ENCODE peak calls at places on chromosomes 4 and X, in four cellular contexts. G is HEK293T, C is WTC11, E is HepG2. B is an unnamed sample.

GRCh38 chr4:86741841-86742240 is 107.3 kb downstream of the SLC10A6 start:
- DNase-seq in G (no peak), E (no peak), C (no peak), B (no peak)

GRCh38 chr4:6632125-6632524 is 8.4 kb upstream of the MRFAP1 start:
- DNase-seq in C (no peak), E (no peak), G (no peak), B (no peak)

GRCh38 chr4:123562994-123563745 is 166.6 kb downstream of the SPRY1 start:
- DNase-seq in E (no peak), C (no peak), G (no peak), B (no peak)

GRCh38 chrX:38156838-38157237 is 63.8 kb downstream of the SRPX start:
- DNase-seq in E (no peak), G (no peak), C (no peak), B (no peak)

GRCh38 chr4:155948541-155948940 is 5.1 kb downstream of the CTSO start:
- DNase-seq in G (no peak), C (no peak), E (no peak), B (no peak)

GRCh38 chr4:100908540-100908939 is 390.7 kb upstream of the EMCN start:
- DNase-seq in C (no peak), E (no peak), G (no peak), B (no peak)

GRCh38 chr4:4386296-4386735 is 586 bp upstream of the NSG1 start:
- DNase-seq in E (no peak), C (peak; percentile 30), G (peak; percentile 46), B (no peak)

GRCh38 chr4:87326460-87326859 is 3.8 kb upstream of the HSD17B13 start:
- DNase-seq in G (no peak), E (no peak), C (no peak), B (no peak)

GRCh38 chrX:122188751-122189150 is 995.3 kb upstream of the GRIA3 start:
- DNase-seq in E (no peak), C (no peak), G (no peak), B (no peak)

GRCh38 chr4:79913581-79913980 is 159.4 kb downstream of the ANTXR2 start:
- DNase-seq in E (no peak), C (no peak), G (no peak), B (no peak)

GRCh38 chr4:185142911-185143595 is at the start of gene SLC25A4:
- DNase-seq in C (peak; percentile 88), G (peak; percentile 81), E (peak; percentile 77), B (peak; percentile 96)

GRCh38 chrX:104108955-104109354 is 3.4 kb upstream of the ZCCHC18 start:
- DNase-seq in E (no peak), C (no peak), G (no peak), B (no peak)

GRCh38 chrX:104117753-104118152 is 5.4 kb downstream of the ZCCHC18 start:
- DNase-seq in G (no peak), E (no peak), C (no peak), B (no peak)

GRCh38 chrX:104113237-104113965 is 1.1 kb downstream of the ZCCHC18 start:
- DNase-seq in E (peak; percentile 2), C (peak; percentile 63), G (peak; percentile 77), B (peak; percentile 16)

GRCh38 chrX:104112326-104112951 is at the start of gene ZCCHC18:
- DNase-seq in C (peak; percentile 72), E (peak; percentile 3), G (peak; percentile 84), B (peak; percentile 22)
- TF ChIP-seq ELF4 in C (no peak), E (no peak), G (no peak), B (no peak)

GRCh38 chrX:41875142-41875541 is 48.2 kb downstream of the CASK start:
- DNase-seq in G (no peak), E (no peak), C (no peak), B (no peak)

GRCh38 chrX:41868392-41868977 is 54.9 kb downstream of the CASK start:
- DNase-seq in G (no peak), C (no peak), E (no peak), B (no peak)

GRCh38 chrX:41870719-41871151 is 52.6 kb downstream of the CASK start:
- DNase-seq in G (no peak), C (no peak), E (peak; percentile 63), B (no peak)
- TF ChIP-seq ELF4 in G (no peak), C (no peak), E (no peak), B (no peak)

DNA sequence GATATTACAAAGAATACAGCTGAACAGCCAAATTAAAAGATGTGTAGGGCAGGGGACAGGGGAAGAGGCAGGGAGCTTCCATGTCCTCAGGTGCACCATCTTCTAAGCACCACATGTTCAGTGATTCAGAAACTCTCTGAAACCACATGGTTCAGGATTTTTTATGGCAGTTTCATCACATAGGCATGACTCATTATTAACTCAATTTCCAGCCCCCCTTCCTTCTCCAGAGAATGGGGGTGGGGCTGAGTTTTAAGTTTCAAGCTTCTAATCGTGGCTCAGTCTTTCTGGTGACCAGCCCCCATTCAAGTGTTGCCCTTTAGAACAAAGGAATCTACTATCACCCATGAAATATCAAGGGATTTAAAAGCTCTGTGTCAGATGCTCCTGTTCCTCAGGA is 317.8 kb upstream of the GALNT7 start:
- DNase-seq in E (no peak), C (no peak), G (no peak), B (no peak)
- TF ChIP-seq ELF4 in E (no peak), C (no peak), G (no peak), B (no peak)

DNA sequence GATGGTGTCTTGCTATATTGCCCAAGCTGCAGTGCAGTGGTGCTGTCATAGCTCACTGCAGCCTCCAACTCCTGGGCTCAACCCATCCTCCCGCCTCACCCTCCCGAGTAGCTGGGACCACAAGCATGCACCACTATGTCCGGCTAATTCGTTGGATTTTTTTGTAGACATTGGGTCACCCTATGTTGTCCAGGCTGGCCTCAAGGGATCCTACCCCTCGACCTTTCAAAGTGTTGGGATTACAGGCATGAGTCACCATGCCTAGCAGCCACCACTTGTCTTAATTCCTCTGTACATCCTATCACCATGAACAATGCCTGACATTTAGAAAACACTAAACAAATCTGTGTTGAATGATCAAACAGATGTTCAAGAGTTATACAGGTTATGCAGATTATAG is 76.7 kb downstream of the NLGN4X start:
- DNase-seq in G (no peak), C (no peak), E (no peak), B (no peak)
- TF ChIP-seq ELF4 in G (no peak), C (no peak), E (no peak), B (no peak)

GRCh38 chrX:129790146-129790545 is 10.4 kb downstream of the SASH3 start:
- DNase-seq in E (no peak), G (no peak), C (no peak), B (no peak)

GRCh38 chrX:129791961-129792570 is 12.3 kb downstream of the SASH3 start:
- DNase-seq in E (no peak), G (no peak), C (no peak), B (no peak)

GRCh38 chrX:129792586-129793291 is 13.0 kb downstream of the SASH3 start:
- DNase-seq in C (no peak), E (no peak), G (no peak), B (no peak)

GRCh38 chrX:129791336-129791735 is 11.6 kb downstream of the SASH3 start:
- DNase-seq in C (no peak), E (no peak), G (no peak), B (no peak)

DNA sequence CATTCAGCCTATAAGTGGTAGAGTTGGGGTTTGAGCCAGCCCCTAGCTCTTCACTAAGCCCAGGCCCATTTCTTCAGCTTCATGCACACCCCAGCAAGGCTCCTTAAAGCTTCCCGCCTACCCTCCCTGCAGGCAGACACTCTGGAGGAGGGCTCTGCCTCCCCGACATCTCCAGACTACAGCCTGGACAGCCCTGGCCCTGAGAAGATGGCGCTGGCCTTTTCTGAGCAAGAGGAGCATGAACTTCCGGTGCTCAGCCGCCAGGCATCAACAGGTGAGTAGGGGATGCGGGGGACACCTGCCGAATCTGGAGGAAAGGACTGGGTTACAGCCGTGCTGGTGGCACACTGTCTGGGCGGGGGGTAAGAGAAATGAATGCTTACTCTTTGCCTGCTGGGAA is 11.1 kb downstream of the SASH3 start:
- DNase-seq in C (no peak), G (no peak), E (no peak), B (no peak)
- TF ChIP-seq ELF4 in C (no peak), G (no peak), E (no peak), B (no peak)

GRCh38 chr4:190017357-190018200 is 9.5 kb downstream of the FRG2 start:
- DNase-seq in E (no peak), C (no peak), G (no peak), B (no peak)

GRCh38 chr4:190018201-190018920 is 8.7 kb downstream of the FRG2 start:
- DNase-seq in E (no peak), G (no peak), C (no peak), B (no peak)

GRCh38 chr4:190019023-190019858 is 7.8 kb downstream of the FRG2 start:
- DNase-seq in C (no peak), E (no peak), G (no peak), B (no peak)

GRCh38 chr4:190016369-190017289 is 10.4 kb downstream of the FRG2 start:
- DNase-seq in G (no peak), C (no peak), E (no peak), B (no peak)

DNA sequence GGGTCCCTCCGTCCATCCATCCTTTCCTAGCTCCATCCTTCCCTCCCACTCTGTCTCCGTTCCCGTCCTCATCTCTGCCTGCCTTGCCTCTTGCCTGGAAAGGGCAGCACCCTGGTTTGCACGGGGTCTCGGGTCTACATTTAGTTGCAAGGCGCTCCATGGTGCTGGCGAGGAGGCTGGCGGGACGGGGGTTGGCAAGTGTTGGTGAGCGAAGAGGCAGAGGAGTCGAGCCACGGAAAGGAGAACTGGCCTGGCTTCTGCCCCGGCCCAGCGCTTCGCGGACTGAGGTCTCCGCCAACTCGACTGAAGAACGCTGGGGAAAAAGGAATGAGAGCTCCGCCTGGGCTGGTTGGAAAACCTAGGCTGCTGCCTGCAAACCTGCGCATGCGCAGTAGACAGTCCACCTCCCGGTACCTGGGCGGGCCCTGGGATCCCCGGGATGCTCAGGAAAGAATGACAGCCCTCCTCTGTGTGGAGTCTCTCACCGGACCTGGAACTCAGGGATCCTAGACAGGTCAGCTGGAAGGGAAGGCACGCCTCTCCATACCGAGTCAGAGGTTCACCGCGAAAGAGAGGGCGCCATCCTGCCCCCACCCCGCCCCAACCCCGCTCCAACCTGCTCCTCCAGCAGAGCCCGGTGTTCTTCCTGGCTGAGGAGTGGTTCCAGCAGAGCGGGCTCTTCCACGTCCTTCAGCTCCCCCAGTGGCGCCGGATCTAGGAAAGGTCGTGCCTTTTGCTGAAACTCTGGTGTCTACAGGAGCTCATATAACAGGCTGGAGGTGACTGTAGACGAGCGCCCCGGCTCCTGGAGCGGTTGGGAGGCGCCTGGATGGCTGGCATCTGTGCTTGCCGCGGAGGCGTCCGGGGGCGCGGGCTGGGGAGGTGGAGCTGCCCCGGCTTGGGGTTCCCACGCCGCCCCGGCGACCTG is 6.0 kb downstream of the FRG2 start:
- DNase-seq in G (no peak), E (peak; percentile 24), C (peak; percentile 73), B (peak; percentile 50)
- TF ChIP-seq ELF4 in G (no peak), E (no peak), C (no peak), B (no peak)

DNA sequence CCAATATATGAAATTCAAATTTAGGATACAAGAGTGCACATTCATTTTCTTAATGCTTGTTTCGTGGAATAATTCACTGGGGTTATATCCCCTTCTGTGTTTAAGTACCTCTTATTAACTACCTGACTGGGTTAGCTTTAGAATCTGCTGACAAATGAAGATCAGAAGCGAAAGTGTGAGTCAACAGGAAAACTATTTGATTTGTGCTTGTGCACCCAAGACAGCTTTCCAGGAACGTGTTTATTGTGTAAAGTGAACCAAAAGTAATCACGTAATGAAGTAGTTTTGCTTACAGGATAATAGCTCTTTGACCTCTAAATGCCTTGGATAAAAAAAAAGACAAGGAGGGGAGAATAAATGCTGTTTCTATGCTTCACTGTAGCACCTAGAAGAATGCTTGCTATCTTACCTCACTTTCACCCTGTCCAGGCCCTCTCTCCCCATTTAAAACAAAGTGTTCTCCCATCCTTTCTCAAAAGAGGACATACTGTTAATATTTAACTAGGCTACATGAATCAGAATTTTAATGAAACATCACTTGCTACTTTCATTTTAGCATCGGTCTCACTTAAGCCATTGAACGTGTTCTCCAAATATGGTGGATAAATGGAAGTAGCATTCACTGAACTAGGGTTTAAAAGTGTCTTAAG is 141.9 kb downstream of the THOC2 start:
- DNase-seq in G (no peak), C (no peak), E (peak; percentile 0), B (no peak)
- TF ChIP-seq ELF4 in G (no peak), C (no peak), E (no peak), B (no peak)